ENCODE peak calls at places on chromosomes 2 and 18, in five cellular contexts. M, I, O, W and V are unnamed samples.

GRCh38 chr18:2180586-2180985 is 390.7 kb downstream of the METTL4 start:
- DNase-seq in O (no peak), W (no peak), M (peak; percentile 15), I (no peak), V (no peak)

GRCh38 chr2:181128199-181128598 is 147.8 kb downstream of the UBE2E3 start:
- DNase-seq in W (no peak), I (no peak), M (no peak), O (no peak), V (no peak)

GRCh38 chr18:8253943-8254342 is 355.3 kb upstream of the RAB12 start:
- DNase-seq in I (no peak), O (no peak), M (no peak), W (peak; percentile 42), V (no peak)

GRCh38 chr2:156908825-156909224 is 348.7 kb upstream of the GALNT5 start:
- DNase-seq in O (no peak), M (peak; percentile 59), W (no peak), I (peak; percentile 50), V (peak; percentile 34)

GRCh38 chr2:140348826-140349225 is 1568.6 kb upstream of the NXPH2 start:
- DNase-seq in M (no peak), W (no peak), I (no peak), O (no peak), V (no peak)

GRCh38 chr2:75526842-75527241 is 33.9 kb downstream of the EVA1A start:
- DNase-seq in I (no peak), M (no peak), O (no peak), W (no peak), V (no peak)

GRCh38 chr2:26016012-26016742 is 17.7 kb upstream of the RAB10 start:
- DNase-seq in W (no peak), O (no peak), M (no peak), I (no peak), V (no peak)

GRCh38 chr2:74262681-74263080 is 64.3 kb downstream of the MTHFD2 start:
- DNase-seq in W (no peak), I (no peak), O (no peak), M (no peak), V (no peak)

GRCh38 chr2:108370080-108370479 is 7.7 kb upstream of the SULT1C4 start:
- DNase-seq in O (no peak), W (no peak), M (no peak), I (peak; percentile 25), V (no peak)

GRCh38 chr18:42053188-42053781 is 98.3 kb downstream of the PIK3C3 start:
- DNase-seq in W (no peak), O (peak; percentile 13), I (peak; percentile 29), M (peak; percentile 56), V (peak; percentile 14)

GRCh38 chr2:173898996-173899395 is 66.2 kb downstream of the SP3 start:
- DNase-seq in M (no peak), O (no peak), I (no peak), W (no peak), V (no peak)

GRCh38 chr2:47554311-47554905 is 151.5 kb downstream of the MSH2 start:
- DNase-seq in W (no peak), M (no peak), I (no peak), O (no peak), V (no peak)

GRCh38 chr2:226661789-226662545 is 137.7 kb downstream of the IRS1 start:
- DNase-seq in W (no peak), I (peak; percentile 95), M (peak; percentile 94), O (peak; percentile 76), V (peak; percentile 88)

GRCh38 chr2:98701230-98701629 is 29.7 kb downstream of the MGAT4A start:
- DNase-seq in O (no peak), M (peak; percentile 23), W (no peak), I (no peak), V (peak; percentile 42)

GRCh38 chr2:241218131-241219029 is 29.9 kb downstream of the ANO7 start:
- DNase-seq in O (peak; percentile 71), W (no peak), M (peak; percentile 26), I (no peak), V (no peak)

GRCh38 chr2:8159966-8160603 is 521.8 kb upstream of the ID2 start:
- DNase-seq in W (peak; percentile 45), O (no peak), M (no peak), I (no peak), V (no peak)

GRCh38 chr2:120223034-120223912 is at the start of gene TMEM185B:
- DNase-seq in M (peak; percentile 83), O (peak; percentile 94), I (peak; percentile 72), W (peak; percentile 98), V (peak; percentile 49)

GRCh38 chr18:76993573-76993972 is 139.0 kb downstream of the MBP start:
- DNase-seq in M (no peak), O (no peak), W (no peak), I (no peak), V (no peak)

GRCh38 chr2:137672961-137673552 is 291.2 kb upstream of the HNMT start:
- DNase-seq in M (no peak), O (no peak), I (no peak), W (no peak), V (no peak)